ENCODE peak calls at places on chromosome 20, in seven cellular contexts. Z is lower lobe of right lung, W is choroid plexus epithelial cell, V is GM06990, B is fibroblast of mammary gland, J is kidney, M is PC-9. I is an unnamed sample.

GRCh38 chr20:13340088-13340487 is 119.0 kb downstream of the ISM1 start:
- DNase-seq in Z (no peak), W (no peak), V (no peak), B (peak), J (no peak), M (no peak), I (no peak)

GRCh38 chr20:24027229-24027628 is 38.6 kb upstream of the GGTLC1 start:
- DNase-seq in Z (peak), W (peak), V (peak), B (no peak), J (peak), M (no peak), I (peak)

GRCh38 chr20:1327241-1327653 is 1.7 kb downstream of the SDCBP2 start:
- DNase-seq in Z (peak), W (peak), V (no peak), B (peak), J (no peak), M (no peak), I (no peak)

GRCh38 chr20:3843490-3843889 is 3.1 kb upstream of the MAVS start:
- DNase-seq in Z (no peak), W (peak), V (no peak), B (peak), J (no peak), M (peak), I (no peak)

GRCh38 chr20:32975698-32976674 is 28.2 kb downstream of the SUN5 start:
- DNase-seq in Z (no peak), W (no peak), V (no peak), B (no peak), J (peak), M (peak), I (no peak)

GRCh38 chr20:53848304-53848703 is 222.1 kb downstream of the BCAS1 start:
- DNase-seq in Z (no peak), W (no peak), V (no peak), B (no peak), J (no peak), M (no peak), I (no peak)

GRCh38 chr20:18314786-18315406 is 26.6 kb downstream of the ZNF133 start:
- DNase-seq in Z (no peak), W (peak), V (no peak), B (peak), J (no peak), M (peak), I (no peak)

GRCh38 chr20:31607640-31608255 is 2.7 kb downstream of the ID1 start:
- DNase-seq in Z (no peak), W (peak), V (no peak), B (peak), J (no peak), M (no peak), I (no peak)

GRCh38 chr20:20752712-20753111 is 40.3 kb upstream of the RALGAPA2 start:
- DNase-seq in Z (no peak), W (no peak), V (no peak), B (no peak), J (no peak), M (no peak), I (no peak)

GRCh38 chr20:31606928-31607639 is 2.0 kb downstream of the ID1 start:
- DNase-seq in Z (peak), W (peak), V (no peak), B (peak), J (peak), M (peak), I (no peak)

GRCh38 chr20:32536861-32537656 is 48.1 kb downstream of the NOL4L start:
- DNase-seq in Z (peak), W (no peak), V (peak), B (no peak), J (peak), M (peak), I (peak)

GRCh38 chr20:54545959-54546358 is 70.6 kb downstream of the DOK5 start:
- DNase-seq in Z (no peak), W (peak), V (no peak), B (no peak), J (no peak), M (no peak), I (no peak)

GRCh38 chr20:33251496-33251895 is 15.7 kb downstream of the BPIFA1 start:
- DNase-seq in Z (no peak), W (no peak), V (no peak), B (no peak), J (no peak), M (no peak), I (no peak)

GRCh38 chr20:32957451-32957850 is 46.8 kb downstream of the SUN5 start:
- DNase-seq in Z (no peak), W (no peak), V (no peak), B (no peak), J (no peak), M (no peak), I (no peak)

GRCh38 chr20:7608246-7608645 is 332.0 kb downstream of the HAO1 start:
- DNase-seq in Z (no peak), W (peak), V (no peak), B (no peak), J (no peak), M (no peak), I (no peak)

GRCh38 chr20:62886709-62887058 is 25.1 kb upstream of the TCFL5 start:
- DNase-seq in Z (no peak), W (no peak), V (no peak), B (no peak), J (no peak), M (no peak), I (no peak)

GRCh38 chr20:32982617-32983458 is 21.4 kb downstream of the SUN5 start:
- DNase-seq in Z (no peak), W (no peak), V (no peak), B (no peak), J (no peak), M (peak), I (no peak)

GRCh38 chr20:11195899-11196558 is 522.2 kb upstream of the JAG1 start:
- DNase-seq in Z (no peak), W (peak), V (no peak), B (peak), J (no peak), M (no peak), I (no peak)

GRCh38 chr20:50029697-50030428 is 47.1 kb downstream of the SNAI1 start:
- DNase-seq in Z (no peak), W (peak), V (no peak), B (peak), J (peak), M (peak), I (no peak)

GRCh38 chr20:63177134-63177784 is 38.7 kb downstream of the YTHDF1 start:
- DNase-seq in Z (no peak), W (no peak), V (no peak), B (no peak), J (peak), M (no peak), I (peak)

GRCh38 chr20:63682384-63683139 is 13.9 kb upstream of the TNFRSF6B start:
- DNase-seq in Z (no peak), W (peak), V (no peak), B (peak), J (peak), M (peak), I (no peak)

GRCh38 chr20:19688031-19688806 is 69.8 kb upstream of the RIN2 start:
- DNase-seq in Z (peak), W (peak), V (no peak), B (peak), J (peak), M (peak), I (peak)

GRCh38 chr20:50744143-50744792 is 12.9 kb downstream of the PARD6B start:
- DNase-seq in Z (no peak), W (peak), V (no peak), B (peak), J (peak), M (peak), I (no peak)

GRCh38 chr20:34458631-34459030 is 57.6 kb upstream of the DYNLRB1 start:
- DNase-seq in Z (no peak), W (peak), V (no peak), B (peak), J (no peak), M (no peak), I (no peak)

GRCh38 chr20:43241057-43241702 is 51.5 kb upstream of the PTPRT start:
- DNase-seq in Z (no peak), W (no peak), V (no peak), B (no peak), J (no peak), M (no peak), I (no peak)

DNA sequence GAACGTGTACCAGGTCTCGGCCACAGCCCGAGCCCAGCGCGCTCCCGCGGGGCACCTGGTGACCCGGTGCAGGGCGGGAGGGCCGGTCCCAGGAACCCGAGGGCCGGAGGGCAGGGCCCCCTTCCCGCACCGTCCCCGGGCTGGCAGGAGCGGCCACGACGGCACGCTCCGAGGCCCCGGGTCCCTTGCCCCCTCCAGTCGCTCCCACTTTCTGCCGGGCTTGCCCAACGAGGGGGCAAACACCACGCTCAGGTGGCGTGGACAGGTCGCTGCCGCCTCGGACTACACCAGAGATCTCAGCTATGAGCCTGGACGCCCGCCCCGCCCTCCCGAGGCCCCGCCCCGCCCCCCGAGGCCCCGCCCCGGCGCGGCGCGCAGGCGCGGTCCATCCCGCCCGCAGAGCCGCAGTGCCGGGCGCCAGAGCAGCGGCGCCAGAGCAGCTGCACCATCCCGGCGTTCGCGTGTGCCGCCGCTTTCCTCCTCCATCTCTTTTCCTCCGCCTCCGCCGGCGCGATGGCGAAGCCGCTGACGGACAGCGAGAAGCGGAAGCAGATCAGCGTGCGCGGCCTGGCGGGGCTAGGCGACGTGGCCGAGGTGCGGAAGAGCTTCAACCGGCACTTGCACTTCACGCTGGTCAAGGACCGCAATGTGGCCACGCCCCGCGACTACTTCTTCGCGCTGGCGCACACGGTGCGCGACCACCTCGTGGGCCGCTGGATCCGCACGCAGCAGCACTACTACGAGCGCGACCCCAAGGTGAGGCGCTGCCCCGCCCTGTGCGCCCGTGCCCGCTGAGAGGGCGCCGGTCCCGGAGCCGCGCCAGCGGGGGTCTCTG is at the start of gene PYGB:
- DNase-seq in Z (peak), W (peak), V (peak), B (peak), J (peak), M (peak), I (peak)
- H3K4me3 ChIP-seq in Z (peak), W (peak), V (peak), B (peak), J (peak), M (peak), I (peak)

GRCh38 chr20:39075731-39076130 is 113.6 kb downstream of the DHX35 start:
- DNase-seq in Z (no peak), W (no peak), V (no peak), B (no peak), J (no peak), M (no peak), I (no peak)
- TF ChIP-seq CTCF in Z (no peak), W (no peak), V (no peak), B (no peak), J (no peak), M (no peak), I (no peak)

GRCh38 chr20:56439784-56440291 is 27.8 kb downstream of the CASS4 start:
- DNase-seq in Z (peak), W (peak), V (no peak), B (peak), J (no peak), M (peak), I (no peak)
- H3K4me3 ChIP-seq in Z (no peak), W (no peak), V (no peak), B (no peak), J (no peak), M (no peak), I (no peak)

GRCh38 chr20:22385602-22386299 is 198.6 kb downstream of the FOXA2 start:
- DNase-seq in Z (no peak), W (peak), V (no peak), B (no peak), J (no peak), M (peak), I (no peak)
- TF ChIP-seq CTCF in Z (peak), W (peak), V (no peak), B (peak), J (no peak), M (peak), I (no peak)

GRCh38 chr20:48921168-48921882 is at the start of gene ARFGEF2:
- DNase-seq in Z (peak), W (peak), V (peak), B (peak), J (peak), M (peak), I (peak)

GRCh38 chr20:48920527-48921167 is 864 bp upstream of the ARFGEF2 start:
- DNase-seq in Z (no peak), W (no peak), V (no peak), B (no peak), J (peak), M (no peak), I (no peak)

GRCh38 chr20:48921883-48922867 is 664 bp downstream of the ARFGEF2 start:
- DNase-seq in Z (peak), W (no peak), V (no peak), B (peak), J (peak), M (no peak), I (no peak)

GRCh38 chr20:48919336-48919881 is 2.1 kb upstream of the ARFGEF2 start:
- DNase-seq in Z (no peak), W (no peak), V (no peak), B (no peak), J (no peak), M (no peak), I (no peak)

DNA sequence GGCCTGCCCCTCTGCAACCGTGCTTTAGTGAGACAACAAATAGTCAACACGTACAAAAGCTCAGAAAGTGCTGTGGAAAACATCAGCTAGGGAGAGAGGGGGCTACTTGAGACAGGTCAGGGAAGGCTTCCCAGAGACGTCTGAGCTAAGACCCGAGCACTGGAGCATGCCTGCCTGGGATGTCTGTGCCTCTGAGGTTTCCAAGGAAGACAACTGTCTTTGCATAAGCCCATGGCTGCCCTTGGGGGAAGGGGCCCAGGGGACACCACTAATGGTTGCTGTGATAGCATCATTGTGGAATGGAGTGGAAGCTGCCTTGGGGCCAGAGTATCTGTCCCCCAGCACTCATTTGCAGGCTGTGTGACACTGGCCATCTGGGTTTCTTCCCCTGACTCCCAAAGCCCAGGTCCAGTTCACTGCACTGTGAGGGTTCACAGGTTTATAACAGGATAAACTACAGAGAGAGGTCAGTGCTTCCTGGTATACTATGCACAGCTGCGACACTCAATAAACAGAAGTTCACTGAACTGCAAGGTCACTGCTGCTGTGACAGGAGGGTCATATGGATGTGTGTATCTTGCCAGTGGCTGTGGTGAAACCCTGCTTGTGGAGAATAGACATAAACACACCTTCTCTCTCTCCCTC is 1.5 kb upstream of the ARFGEF2 start:
- DNase-seq in Z (no peak), W (no peak), V (no peak), B (no peak), J (no peak), M (no peak), I (no peak)
- H3K4me3 ChIP-seq in Z (no peak), W (no peak), V (no peak), B (no peak), J (no peak), M (peak), I (no peak)

GRCh38 chr20:59690101-59690500 is 85.8 kb downstream of the PHACTR3 start:
- DNase-seq in Z (no peak), W (no peak), V (no peak), B (no peak), J (no peak), M (no peak), I (no peak)
- TF ChIP-seq CTCF in Z (no peak), W (no peak), V (no peak), B (no peak), J (no peak), M (no peak), I (no peak)

GRCh38 chr20:46305331-46305972 is 2.8 kb downstream of the CDH22 start:
- DNase-seq in Z (no peak), W (no peak), V (no peak), B (no peak), J (no peak), M (no peak), I (no peak)
- H3K4me3 ChIP-seq in Z (no peak), W (no peak), V (no peak), B (no peak), J (no peak), M (no peak), I (no peak)

DNA sequence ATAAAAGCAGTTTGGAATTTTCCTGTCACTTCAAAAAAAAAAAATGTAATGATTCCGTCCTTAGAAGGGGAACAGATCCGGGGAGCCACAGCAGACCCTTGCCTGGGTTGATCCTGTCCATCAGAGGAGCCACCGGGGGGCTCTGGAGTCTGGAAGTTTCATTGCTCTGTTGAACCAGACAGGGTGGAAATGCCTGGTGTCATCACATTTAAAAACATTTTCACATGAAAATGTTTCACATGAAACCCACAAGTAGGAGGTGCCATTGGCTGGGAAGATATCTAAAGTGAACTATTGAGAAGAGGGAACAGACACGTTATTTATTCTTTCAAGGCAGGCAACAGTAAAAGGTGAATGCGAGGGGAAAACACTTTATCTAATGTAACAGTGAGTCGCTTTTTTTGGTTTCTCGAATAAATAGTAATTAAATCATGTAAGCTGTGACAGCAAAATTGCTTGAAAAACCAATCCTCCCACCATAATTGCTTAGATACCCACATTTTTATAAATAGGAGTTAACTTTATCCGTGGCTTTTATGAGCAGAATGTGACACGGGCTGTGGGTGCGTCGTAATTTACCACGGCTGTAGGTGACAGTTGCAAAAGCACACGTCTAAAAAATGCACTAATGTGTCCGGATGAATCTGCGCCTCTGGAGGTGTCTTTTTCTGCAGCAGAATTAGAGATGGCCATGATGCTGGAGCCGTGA is 323.4 kb downstream of the TAF4 start:
- DNase-seq in Z (peak), W (peak), V (no peak), B (no peak), J (peak), M (no peak), I (no peak)
- TF ChIP-seq CTCF in Z (no peak), W (peak), V (no peak), B (no peak), J (no peak), M (no peak), I (no peak)

GRCh38 chr20:58482416-58482815 is 32.8 kb downstream of the APCDD1L start:
- DNase-seq in Z (no peak), W (peak), V (no peak), B (peak), J (no peak), M (no peak), I (no peak)

GRCh38 chr20:58479666-58480454 is 35.3 kb downstream of the APCDD1L start:
- DNase-seq in Z (no peak), W (no peak), V (no peak), B (no peak), J (no peak), M (no peak), I (no peak)

GRCh38 chr20:58480455-58481356 is 34.5 kb downstream of the APCDD1L start:
- DNase-seq in Z (no peak), W (no peak), V (no peak), B (no peak), J (no peak), M (no peak), I (no peak)

GRCh38 chr20:58483051-58483450 is 32.1 kb downstream of the APCDD1L start:
- DNase-seq in Z (no peak), W (no peak), V (no peak), B (no peak), J (no peak), M (no peak), I (no peak)

GRCh38 chr20:58481541-58482021 is 33.6 kb downstream of the APCDD1L start:
- DNase-seq in Z (no peak), W (peak), V (no peak), B (peak), J (no peak), M (peak), I (peak)
- H3K4me3 ChIP-seq in Z (no peak), W (peak), V (no peak), B (no peak), J (no peak), M (no peak), I (no peak)

I was measured in GM12865.